ENCODE peak calls at places on chromosomes 11 and 22, in ten cellular contexts. P is NCI-H1694 treated with DMSO at 0.1 percent for 48 hours, C is AG09319, I is hippocampal formation, N is EH, F is fibroblast of mammary gland, A is non-pigmented ciliary epithelial cell, X is spleen, Q is NCI-H526, L is breast epithelium. R is an unnamed sample.

GRCh38 chr11:44556735-44557409 is 8.6 kb upstream of the CD82 start:
- DNase-seq in P (peak; percentile 25), C (no peak), I (peak; percentile 66), N (peak; percentile 66), F (peak; percentile 62), A (no peak), X (peak; percentile 88), Q (no peak), L (no peak), R (peak; percentile 82)

GRCh38 chr11:106331163-106331562 is 253.7 kb downstream of the AASDHPPT start:
- DNase-seq in P (no peak), C (no peak), I (no peak), N (peak; percentile 35), F (peak; percentile 67), A (no peak), X (no peak), Q (no peak), L (no peak), R (no peak)

GRCh38 chr22:25709758-25710157 is 32.2 kb upstream of the MYO18B start:
- DNase-seq in P (no peak), C (no peak), I (no peak), N (no peak), F (no peak), A (no peak), X (no peak), Q (no peak), L (no peak), R (no peak)

GRCh38 chr11:114230031-114230430 is 66.2 kb upstream of the NNMT start:
- DNase-seq in P (no peak), C (no peak), I (no peak), N (no peak), F (no peak), A (no peak), X (no peak), Q (no peak), L (no peak), R (no peak)

GRCh38 chr11:64803163-64803845 is at the start of gene MAP4K2:
- DNase-seq in P (peak; percentile 54), C (peak; percentile 47), I (peak; percentile 58), N (peak; percentile 89), F (peak; percentile 72), A (peak; percentile 11), X (peak; percentile 98), Q (peak; percentile 72), L (peak; percentile 75), R (peak; percentile 96)

GRCh38 chr22:42428025-42428424 is 4.2 kb downstream of the NFAM1 start:
- DNase-seq in P (no peak), C (no peak), I (no peak), N (no peak), F (no peak), A (no peak), X (no peak), Q (no peak), L (no peak), R (no peak)

GRCh38 chr11:15300282-15300681 is 185.6 kb downstream of the INSC start:
- DNase-seq in P (no peak), C (no peak), I (no peak), N (no peak), F (no peak), A (no peak), X (no peak), Q (no peak), L (no peak), R (no peak)

GRCh38 chr11:70510106-70510505 is 111.8 kb downstream of the CTTN start:
- DNase-seq in P (no peak), C (no peak), I (no peak), N (no peak), F (no peak), A (no peak), X (peak; percentile 42), Q (no peak), L (no peak), R (no peak)